ENCODE peak calls at places on chromosomes 13 and 19, in six cellular contexts. One of them, this sample, is unnamed.
A peak's percentile ranks its signal among the peaks of the same experiment; 100 is the strongest.

GRCh38 chr13:112466132-112467025 is 90.2 kb downstream of the SPACA7 start:
- DNase-seq in esophagus muscularis mucosa: peak; percentile 77
- DNase-seq in cardiac muscle cell: no peak
- DNase-seq in uterus: no peak
- DNase-seq in IMR-90: no peak
- DNase-seq in astrocyte: no peak
- DNase-seq in this sample: no peak

GRCh38 chr13:66657165-66657895 is 572.8 kb downstream of the PCDH9 start:
- DNase-seq in uterus: peak; percentile 24
- DNase-seq in cardiac muscle cell: no peak
- DNase-seq in astrocyte: peak; percentile 99
- DNase-seq in IMR-90: peak; percentile 98
- DNase-seq in esophagus muscularis mucosa: no peak
- DNase-seq in this sample: no peak

GRCh38 chr19:32104465-32105235 is 240.8 kb upstream of the ZNF507 start:
- DNase-seq in IMR-90: no peak
- DNase-seq in cardiac muscle cell: peak; percentile 17
- DNase-seq in esophagus muscularis mucosa: no peak
- DNase-seq in astrocyte: peak; percentile 51
- DNase-seq in uterus: peak; percentile 39
- DNase-seq in this sample: no peak

GRCh38 chr19:13460045-13460444 is 46.2 kb downstream of the CACNA1A start:
- DNase-seq in esophagus muscularis mucosa: no peak
- DNase-seq in astrocyte: no peak
- DNase-seq in uterus: no peak
- DNase-seq in IMR-90: no peak
- DNase-seq in cardiac muscle cell: no peak
- DNase-seq in this sample: no peak

GRCh38 chr19:13428352-13428751 is 77.9 kb downstream of the CACNA1A start:
- DNase-seq in cardiac muscle cell: peak; percentile 17
- DNase-seq in IMR-90: peak; percentile 17
- DNase-seq in esophagus muscularis mucosa: no peak
- DNase-seq in astrocyte: no peak
- DNase-seq in uterus: no peak
- DNase-seq in this sample: no peak

GRCh38 chr13:22278336-22278929 is 607.6 kb downstream of the FGF9 start:
- DNase-seq in esophagus muscularis mucosa: no peak
- DNase-seq in cardiac muscle cell: peak; percentile 57
- DNase-seq in uterus: peak; percentile 27
- DNase-seq in astrocyte: no peak
- DNase-seq in IMR-90: peak; percentile 63
- DNase-seq in this sample: peak; percentile 1

GRCh38 chr19:9406798-9407352 is 28.5 kb downstream of the ZNF266 start:
- DNase-seq in IMR-90: peak; percentile 92
- DNase-seq in esophagus muscularis mucosa: no peak
- DNase-seq in astrocyte: peak; percentile 78
- DNase-seq in uterus: peak; percentile 59
- DNase-seq in cardiac muscle cell: no peak
- DNase-seq in this sample: peak; percentile 12

GRCh38 chr19:35073516-35073915 is 32.0 kb downstream of the HPN start:
- DNase-seq in IMR-90: no peak
- DNase-seq in cardiac muscle cell: no peak
- DNase-seq in esophagus muscularis mucosa: no peak
- DNase-seq in uterus: no peak
- DNase-seq in astrocyte: no peak
- DNase-seq in this sample: no peak

GRCh38 chr19:14300281-14300680 is 81.0 kb upstream of the ADGRE5 start:
- DNase-seq in cardiac muscle cell: no peak
- DNase-seq in IMR-90: no peak
- DNase-seq in esophagus muscularis mucosa: no peak
- DNase-seq in astrocyte: no peak
- DNase-seq in uterus: no peak
- DNase-seq in this sample: no peak

GRCh38 chr13:37602743-37603381 is 4.3 kb upstream of the POSTN start:
- DNase-seq in IMR-90: peak; percentile 47
- DNase-seq in esophagus muscularis mucosa: no peak
- DNase-seq in astrocyte: no peak
- DNase-seq in cardiac muscle cell: peak; percentile 16
- DNase-seq in uterus: no peak
- DNase-seq in this sample: no peak

GRCh38 chr13:41568990-41569387 is 111.6 kb downstream of the RGCC start:
- DNase-seq in astrocyte: peak; percentile 79
- DNase-seq in cardiac muscle cell: no peak
- DNase-seq in IMR-90: peak; percentile 70
- DNase-seq in uterus: no peak
- DNase-seq in esophagus muscularis mucosa: no peak
- DNase-seq in this sample: no peak

GRCh38 chr13:113641426-113641825 is 16.6 kb downstream of the ATP4B start:
- DNase-seq in cardiac muscle cell: no peak
- DNase-seq in astrocyte: no peak
- DNase-seq in esophagus muscularis mucosa: no peak
- DNase-seq in IMR-90: no peak
- DNase-seq in uterus: no peak
- DNase-seq in this sample: no peak

GRCh38 chr13:109351236-109351635 is 435.1 kb downstream of the IRS2 start:
- DNase-seq in uterus: no peak
- DNase-seq in astrocyte: no peak
- DNase-seq in IMR-90: no peak
- DNase-seq in esophagus muscularis mucosa: no peak
- DNase-seq in cardiac muscle cell: no peak
- DNase-seq in this sample: no peak

GRCh38 chr13:30332516-30333165 is 25.3 kb upstream of the KATNAL1 start:
- DNase-seq in uterus: no peak
- DNase-seq in astrocyte: no peak
- DNase-seq in cardiac muscle cell: no peak
- DNase-seq in IMR-90: no peak
- DNase-seq in esophagus muscularis mucosa: no peak
- DNase-seq in this sample: no peak

GRCh38 chr13:110536006-110536693 is 25.4 kb downstream of the RAB20 start:
- DNase-seq in astrocyte: no peak
- DNase-seq in esophagus muscularis mucosa: no peak
- DNase-seq in uterus: no peak
- DNase-seq in IMR-90: no peak
- DNase-seq in cardiac muscle cell: no peak
- DNase-seq in this sample: peak; percentile 46

GRCh38 chr19:55373993-55374757 is 2.5 kb upstream of the TMEM190 start:
- DNase-seq in uterus: no peak
- DNase-seq in IMR-90: peak; percentile 74
- DNase-seq in cardiac muscle cell: no peak
- DNase-seq in esophagus muscularis mucosa: no peak
- DNase-seq in astrocyte: no peak
- DNase-seq in this sample: no peak

GRCh38 chr13:23447927-23448326 is 14.4 kb upstream of the SACS start:
- DNase-seq in astrocyte: peak; percentile 60
- DNase-seq in esophagus muscularis mucosa: no peak
- DNase-seq in uterus: no peak
- DNase-seq in IMR-90: peak; percentile 96
- DNase-seq in cardiac muscle cell: no peak
- DNase-seq in this sample: no peak

GRCh38 chr19:11111117-11111770 is 22.0 kb downstream of the LDLR start:
- DNase-seq in cardiac muscle cell: no peak
- DNase-seq in IMR-90: no peak
- DNase-seq in esophagus muscularis mucosa: no peak
- DNase-seq in astrocyte: no peak
- DNase-seq in uterus: no peak
- DNase-seq in this sample: no peak

GRCh38 chr13:34412817-34413365 is 529.2 kb upstream of the NBEA start:
- DNase-seq in IMR-90: no peak
- DNase-seq in cardiac muscle cell: no peak
- DNase-seq in astrocyte: peak; percentile 73
- DNase-seq in uterus: no peak
- DNase-seq in esophagus muscularis mucosa: no peak
- DNase-seq in this sample: no peak

GRCh38 chr19:35079826-35080225 is 35.8 kb upstream of the FXYD3 start:
- DNase-seq in cardiac muscle cell: no peak
- DNase-seq in astrocyte: no peak
- DNase-seq in esophagus muscularis mucosa: no peak
- DNase-seq in IMR-90: no peak
- DNase-seq in uterus: no peak
- DNase-seq in this sample: no peak

GRCh38 chr19:58154287-58154678 is 3.7 kb upstream of the ZNF329 start:
- DNase-seq in astrocyte: peak; percentile 42
- DNase-seq in IMR-90: peak; percentile 24
- DNase-seq in cardiac muscle cell: peak; percentile 53
- DNase-seq in esophagus muscularis mucosa: no peak
- DNase-seq in uterus: peak; percentile 61
- DNase-seq in this sample: no peak

GRCh38 chr13:60155978-60156377 is 7.8 kb downstream of the DIAPH3 start:
- DNase-seq in esophagus muscularis mucosa: no peak
- DNase-seq in cardiac muscle cell: no peak
- DNase-seq in uterus: no peak
- DNase-seq in IMR-90: peak; percentile 8
- DNase-seq in astrocyte: no peak
- DNase-seq in this sample: no peak

GRCh38 chr13:92849381-92849780 is 377.2 kb upstream of the GPC6 start:
- DNase-seq in esophagus muscularis mucosa: no peak
- DNase-seq in cardiac muscle cell: no peak
- DNase-seq in IMR-90: no peak
- DNase-seq in uterus: no peak
- DNase-seq in astrocyte: no peak
- DNase-seq in this sample: no peak

DNA sequence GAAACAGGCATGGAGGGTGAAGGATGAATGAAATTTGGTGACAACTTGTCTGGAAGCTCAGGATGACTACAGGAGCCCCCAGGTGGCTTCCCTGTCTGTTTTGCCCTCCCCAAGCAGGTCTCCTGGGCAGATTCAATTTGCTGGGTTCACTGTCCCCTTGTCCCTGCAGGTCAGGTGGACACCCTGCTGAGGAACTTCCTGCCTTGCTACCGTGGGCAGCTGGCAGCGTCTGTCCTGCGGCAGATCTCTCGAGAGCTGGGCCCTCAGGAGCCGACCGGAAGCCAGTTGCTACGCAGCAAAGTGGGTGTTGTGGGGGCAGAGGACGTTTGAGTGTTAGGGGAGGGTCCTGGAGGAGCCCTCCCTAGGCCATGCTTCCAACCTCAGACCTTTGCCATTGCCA is 19.1 kb downstream of the PGLS start:
- DNase-seq in esophagus muscularis mucosa: no peak
- DNase-seq in uterus: no peak
- DNase-seq in IMR-90: no peak
- DNase-seq in cardiac muscle cell: no peak
- DNase-seq in astrocyte: no peak
- DNase-seq in this sample: no peak
- H3K27ac ChIP-seq in esophagus muscularis mucosa: no peak overlapping the region
- H3K27ac ChIP-seq in uterus: no peak overlapping the region
- H3K27ac ChIP-seq in IMR-90: no peak overlapping the region
- H3K27ac ChIP-seq in cardiac muscle cell: no peak overlapping the region
- H3K27ac ChIP-seq in astrocyte: no peak overlapping the region
- H3K27ac ChIP-seq in this sample: no peak overlapping the region

GRCh38 chr19:3184847-3185481 is 766 bp upstream of the NCLN start:
- DNase-seq in IMR-90: no peak
- DNase-seq in uterus: no peak
- DNase-seq in astrocyte: no peak
- DNase-seq in cardiac muscle cell: peak; percentile 82
- DNase-seq in esophagus muscularis mucosa: no peak
- DNase-seq in this sample: peak; percentile 84

GRCh38 chr19:3187662-3188511 is 2.2 kb downstream of the NCLN start:
- DNase-seq in cardiac muscle cell: no peak
- DNase-seq in astrocyte: no peak
- DNase-seq in uterus: no peak
- DNase-seq in IMR-90: no peak
- DNase-seq in esophagus muscularis mucosa: no peak
- DNase-seq in this sample: no peak

GRCh38 chr19:3185482-3186376 is at the start of gene NCLN:
- DNase-seq in uterus: peak; percentile 95
- DNase-seq in esophagus muscularis mucosa: peak; percentile 99
- DNase-seq in cardiac muscle cell: peak; percentile 96
- DNase-seq in IMR-90: peak; percentile 91
- DNase-seq in astrocyte: peak; percentile 85
- DNase-seq in this sample: peak; percentile 76

GRCh38 chr19:3186891-3187661 is 1.3 kb downstream of the NCLN start:
- DNase-seq in astrocyte: no peak
- DNase-seq in esophagus muscularis mucosa: no peak
- DNase-seq in uterus: no peak
- DNase-seq in IMR-90: no peak
- DNase-seq in cardiac muscle cell: no peak
- DNase-seq in this sample: no peak

DNA sequence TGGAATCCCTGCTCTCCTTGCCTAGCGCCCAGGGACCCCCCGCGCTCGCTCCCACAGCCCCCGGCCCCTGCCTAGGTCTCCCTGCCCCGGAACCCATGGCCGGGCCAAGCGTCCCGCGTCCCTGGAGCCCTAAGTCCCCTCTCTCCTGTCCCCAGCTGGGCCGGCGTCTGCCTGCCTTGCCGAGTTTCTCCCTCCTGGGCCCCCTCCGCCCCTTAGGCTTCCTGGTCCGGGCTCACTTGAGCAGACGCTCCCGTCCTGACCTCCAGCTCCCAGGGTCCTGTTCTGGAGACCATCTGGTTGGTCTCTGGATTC is 603 bp downstream of the NCLN start:
- DNase-seq in astrocyte: no peak
- DNase-seq in cardiac muscle cell: peak; percentile 24
- DNase-seq in IMR-90: no peak
- DNase-seq in esophagus muscularis mucosa: no peak
- DNase-seq in uterus: no peak
- DNase-seq in this sample: no peak
- H3K27ac ChIP-seq in astrocyte: peak overlapping the region; percentile 62
- H3K27ac ChIP-seq in cardiac muscle cell: peak overlapping the region; percentile 38
- H3K27ac ChIP-seq in IMR-90: peak overlapping the region; percentile 73
- H3K27ac ChIP-seq in esophagus muscularis mucosa: peak overlapping the region; percentile 77
- H3K27ac ChIP-seq in uterus: peak overlapping the region; percentile 84
- H3K27ac ChIP-seq in this sample: peak overlapping the region; percentile 30

DNA sequence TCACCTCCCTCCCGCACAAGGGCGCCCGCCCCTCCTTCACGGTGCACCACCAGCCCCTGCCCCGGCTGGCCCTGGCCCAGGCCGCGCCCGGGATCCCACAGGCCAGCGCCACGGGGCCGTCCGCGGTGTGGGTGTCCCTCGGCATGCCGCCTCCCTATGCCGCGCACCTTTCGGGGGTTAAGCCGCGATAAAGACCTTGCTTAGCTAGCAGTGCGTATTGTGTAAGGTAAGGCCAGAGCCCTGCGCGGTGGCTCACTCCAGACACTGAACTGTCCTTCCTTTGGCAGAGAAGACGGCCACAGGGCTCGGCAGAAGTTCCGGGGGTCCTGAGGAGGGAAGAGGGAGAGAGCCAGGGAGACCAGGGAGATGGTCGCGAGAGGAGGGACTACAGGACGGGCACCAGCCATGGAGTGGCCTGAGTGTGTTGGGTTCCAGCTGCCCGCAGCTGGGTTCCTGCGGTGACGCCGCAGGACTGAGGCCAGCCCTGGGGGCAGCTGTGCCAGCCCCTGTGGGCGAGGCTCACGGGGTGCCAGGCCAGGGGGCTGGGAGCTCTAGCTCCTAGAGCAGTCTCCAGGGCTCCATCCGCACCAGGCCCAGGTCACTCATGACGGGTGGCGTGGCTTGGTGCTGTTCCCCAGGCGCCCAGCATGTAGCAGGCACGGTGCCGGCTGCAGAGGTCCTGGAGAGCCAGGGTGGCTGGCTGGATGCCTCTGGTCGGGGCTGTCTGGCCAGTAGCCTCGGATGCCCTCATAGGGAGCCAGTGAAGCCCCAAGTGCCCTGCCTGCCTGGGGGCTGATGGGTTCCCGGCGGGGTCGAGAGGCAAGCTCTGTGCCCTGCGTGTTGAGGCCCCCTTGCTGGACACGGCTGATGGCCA is 7.7 kb downstream of the PLEKHJ1 start:
- DNase-seq in cardiac muscle cell: no peak
- DNase-seq in IMR-90: no peak
- DNase-seq in uterus: no peak
- DNase-seq in astrocyte: no peak
- DNase-seq in esophagus muscularis mucosa: no peak
- DNase-seq in this sample: no peak
- H3K27ac ChIP-seq in cardiac muscle cell: no peak overlapping the region
- H3K27ac ChIP-seq in IMR-90: no peak overlapping the region
- H3K27ac ChIP-seq in uterus: no peak overlapping the region
- H3K27ac ChIP-seq in astrocyte: no peak overlapping the region
- H3K27ac ChIP-seq in esophagus muscularis mucosa: no peak overlapping the region
- H3K27ac ChIP-seq in this sample: no peak overlapping the region

GRCh38 chr13:95516492-95516891 is 36.0 kb upstream of the CLDN10 start:
- DNase-seq in esophagus muscularis mucosa: no peak
- DNase-seq in cardiac muscle cell: no peak
- DNase-seq in astrocyte: no peak
- DNase-seq in IMR-90: no peak
- DNase-seq in uterus: no peak
- DNase-seq in this sample: no peak
- H3K27ac ChIP-seq in esophagus muscularis mucosa: no peak overlapping the region
- H3K27ac ChIP-seq in cardiac muscle cell: no peak overlapping the region
- H3K27ac ChIP-seq in astrocyte: no peak overlapping the region
- H3K27ac ChIP-seq in IMR-90: no peak overlapping the region
- H3K27ac ChIP-seq in uterus: no peak overlapping the region
- H3K27ac ChIP-seq in this sample: no peak overlapping the region

This sample was measured in substantia nigra.